ENCODE peak calls at places on chromosome 12, in seven cellular contexts. G is GM12891, F is gastrocnemius medialis, O is HepG2, T is ovary, Z is suprapubic skin, I is uterus. Y is an unnamed sample.

GRCh38 chr12:26523708-26524150 is 309.3 kb downstream of the ITPR2 start:
- DNase-seq in O (no peak), F (peak), T (peak), G (no peak), I (peak), Z (peak), Y (peak)

GRCh38 chr12:65596514-65597010 is 227.7 kb upstream of the HMGA2 start:
- DNase-seq in Z (no peak), O (no peak), F (no peak), T (no peak), G (no peak), I (no peak), Y (no peak)

GRCh38 chr12:130192667-130193345 is 30.5 kb downstream of the FZD10 start:
- DNase-seq in O (peak), G (no peak), F (no peak), T (no peak), I (no peak), Z (no peak), Y (no peak)

GRCh38 chr12:126493366-126494108 is 1428.3 kb downstream of the AACS start:
- DNase-seq in O (no peak), F (no peak), Z (no peak), T (no peak), G (no peak), I (no peak), Y (no peak)

GRCh38 chr12:127145929-127146789 is 1120.8 kb upstream of the TMEM132C start:
- DNase-seq in T (peak), I (peak), Z (peak), F (peak), G (no peak), O (no peak), Y (peak)

GRCh38 chr12:3200032-3200617 is 122.9 kb downstream of the TSPAN9 start:
- DNase-seq in O (no peak), I (peak), T (peak), G (no peak), F (peak), Z (no peak), Y (no peak)

GRCh38 chr12:103814436-103814835 is 26.6 kb downstream of the NT5DC3 start:
- DNase-seq in I (no peak), O (no peak), G (no peak), T (no peak), F (no peak), Z (no peak), Y (no peak)

GRCh38 chr12:6276936-6277615 is 33.4 kb upstream of the PLEKHG6 start:
- DNase-seq in O (no peak), I (no peak), Z (no peak), G (no peak), T (no peak), F (no peak), Y (no peak)

GRCh38 chr12:92010368-92010767 is 135.3 kb downstream of the BTG1 start:
- DNase-seq in T (no peak), G (no peak), O (no peak), I (no peak), Z (no peak), F (no peak), Y (no peak)

GRCh38 chr12:69341328-69341727 is 6.9 kb upstream of the LYZ start:
- DNase-seq in O (no peak), Z (no peak), T (no peak), I (no peak), F (no peak), G (no peak), Y (no peak)

GRCh38 chr12:33671676-33672075 is 232.1 kb upstream of the SYT10 start:
- DNase-seq in O (no peak), Z (no peak), F (no peak), G (no peak), I (no peak), T (no peak), Y (no peak)

GRCh38 chr12:10617868-10618267 is 4.5 kb upstream of the MAGOHB start:
- DNase-seq in F (no peak), G (no peak), T (no peak), Z (no peak), I (no peak), O (no peak), Y (no peak)

GRCh38 chr12:113831016-113831415 is 135.1 kb downstream of the RBM19 start:
- DNase-seq in O (no peak), T (no peak), Z (no peak), I (no peak), G (no peak), F (no peak), Y (no peak)

GRCh38 chr12:131209082-131210070 is 255.7 kb downstream of the ADGRD1 start:
- DNase-seq in G (no peak), I (no peak), F (no peak), Z (no peak), T (no peak), O (no peak), Y (no peak)

GRCh38 chr12:131211279-131211938 is 257.7 kb downstream of the ADGRD1 start:
- DNase-seq in O (no peak), T (no peak), F (no peak), Z (peak), G (no peak), I (no peak), Y (no peak)

GRCh38 chr12:131213896-131214442 is 260.3 kb downstream of the ADGRD1 start:
- DNase-seq in F (no peak), G (no peak), O (no peak), Z (no peak), T (no peak), I (no peak), Y (no peak)

GRCh38 chr12:131208425-131208824 is 254.7 kb downstream of the ADGRD1 start:
- DNase-seq in I (no peak), T (no peak), G (no peak), Z (no peak), O (no peak), F (no peak), Y (no peak)

GRCh38 chr12:131210506-131211278 is 257.0 kb downstream of the ADGRD1 start:
- DNase-seq in Z (peak), F (no peak), O (no peak), I (no peak), G (no peak), T (no peak), Y (no peak)
- TF ChIP-seq POLR2A in Z (no peak), F (no peak), O (no peak), I (no peak), G (no peak), T (no peak), Y (no peak)

GRCh38 chr12:96263449-96263902 is 69.3 kb downstream of the ELK3 start:
- DNase-seq in F (no peak), O (peak), I (no peak), T (no peak), Z (no peak), G (no peak), Y (no peak)
- TF ChIP-seq POLR2A in F (no peak), O (no peak), I (no peak), T (no peak), Z (no peak), G (no peak), Y (no peak)

GRCh38 chr12:93404961-93405849 is 27.5 kb downstream of the NUDT4 start:
- DNase-seq in T (no peak), F (no peak), G (no peak), O (no peak), Z (no peak), I (no peak), Y (no peak)

GRCh38 chr12:93402333-93403311 is 24.9 kb downstream of the NUDT4 start:
- DNase-seq in I (no peak), O (no peak), Z (no peak), F (no peak), T (no peak), G (no peak), Y (no peak)

GRCh38 chr12:93407963-93408283 is 30.2 kb downstream of the NUDT4 start:
- DNase-seq in G (no peak), O (no peak), Z (no peak), T (no peak), F (no peak), I (no peak), Y (no peak)

GRCh38 chr12:93407283-93407962 is 29.7 kb downstream of the NUDT4 start:
- DNase-seq in G (no peak), F (no peak), T (no peak), Z (no peak), I (no peak), O (no peak), Y (no peak)

GRCh38 chr12:93403988-93404803 is 26.5 kb downstream of the NUDT4 start:
- DNase-seq in T (no peak), I (no peak), G (no peak), Z (no peak), F (no peak), O (no peak), Y (no peak)
- TF ChIP-seq POLR2A in T (no peak), I (no peak), G (peak), Z (no peak), F (no peak), O (no peak), Y (no peak)

GRCh38 chr12:106954462-106955376 is 988 bp upstream of the TMEM263 start:
- DNase-seq in G (no peak), Z (peak), I (peak), O (no peak), F (peak), T (peak), Y (peak)

GRCh38 chr12:106953352-106954260 is 2.1 kb upstream of the TMEM263 start:
- DNase-seq in O (no peak), I (no peak), G (no peak), F (no peak), Z (no peak), T (no peak), Y (no peak)

GRCh38 chr12:106956048-106956935 is 585 bp downstream of the TMEM263 start:
- DNase-seq in F (peak), O (peak), I (peak), G (peak), T (peak), Z (peak), Y (peak)

GRCh38 chr12:106957617-106958016 is 1.9 kb downstream of the TMEM263 start:
- DNase-seq in O (no peak), T (no peak), Z (no peak), G (no peak), F (no peak), I (no peak), Y (no peak)

DNA sequence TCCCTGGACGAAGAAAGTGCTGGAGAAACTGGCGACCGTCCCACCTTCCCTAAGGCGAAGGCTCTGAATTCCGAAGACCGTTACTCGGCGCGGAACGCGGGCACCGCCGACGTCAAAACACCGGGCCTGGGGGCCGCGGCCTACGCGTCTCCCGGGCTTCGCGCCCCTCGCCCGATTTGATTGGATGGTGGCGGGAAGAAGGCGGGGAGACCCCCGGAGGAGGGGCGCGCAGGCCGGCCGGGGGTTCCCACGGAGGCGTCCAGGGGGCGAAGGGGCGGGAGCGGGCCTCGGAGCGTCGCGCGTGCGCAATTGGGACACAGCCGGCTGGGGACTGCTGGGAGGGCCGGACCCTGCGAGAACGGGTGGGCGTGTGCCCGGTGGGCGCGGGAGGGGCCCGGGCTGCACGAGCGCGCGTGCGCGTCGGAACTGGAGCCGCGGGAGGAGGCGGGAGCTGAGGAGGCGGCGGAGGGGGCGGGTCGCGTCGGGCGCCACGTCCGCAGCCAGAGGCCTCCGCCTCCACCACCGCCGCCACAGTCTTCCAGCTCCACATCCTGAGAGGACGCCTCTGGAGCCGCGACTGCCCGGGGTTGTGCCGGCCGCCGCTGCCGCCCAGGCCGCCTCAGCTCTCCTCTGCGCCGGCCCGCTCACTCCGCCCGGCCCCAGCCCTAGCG is at the start of gene TMEM263:
- DNase-seq in G (peak), O (peak), F (peak), Z (peak), T (peak), I (peak), Y (peak)
- TF ChIP-seq POLR2A in G (peak), O (peak), F (peak), Z (peak), T (peak), I (peak), Y (peak)

DNA sequence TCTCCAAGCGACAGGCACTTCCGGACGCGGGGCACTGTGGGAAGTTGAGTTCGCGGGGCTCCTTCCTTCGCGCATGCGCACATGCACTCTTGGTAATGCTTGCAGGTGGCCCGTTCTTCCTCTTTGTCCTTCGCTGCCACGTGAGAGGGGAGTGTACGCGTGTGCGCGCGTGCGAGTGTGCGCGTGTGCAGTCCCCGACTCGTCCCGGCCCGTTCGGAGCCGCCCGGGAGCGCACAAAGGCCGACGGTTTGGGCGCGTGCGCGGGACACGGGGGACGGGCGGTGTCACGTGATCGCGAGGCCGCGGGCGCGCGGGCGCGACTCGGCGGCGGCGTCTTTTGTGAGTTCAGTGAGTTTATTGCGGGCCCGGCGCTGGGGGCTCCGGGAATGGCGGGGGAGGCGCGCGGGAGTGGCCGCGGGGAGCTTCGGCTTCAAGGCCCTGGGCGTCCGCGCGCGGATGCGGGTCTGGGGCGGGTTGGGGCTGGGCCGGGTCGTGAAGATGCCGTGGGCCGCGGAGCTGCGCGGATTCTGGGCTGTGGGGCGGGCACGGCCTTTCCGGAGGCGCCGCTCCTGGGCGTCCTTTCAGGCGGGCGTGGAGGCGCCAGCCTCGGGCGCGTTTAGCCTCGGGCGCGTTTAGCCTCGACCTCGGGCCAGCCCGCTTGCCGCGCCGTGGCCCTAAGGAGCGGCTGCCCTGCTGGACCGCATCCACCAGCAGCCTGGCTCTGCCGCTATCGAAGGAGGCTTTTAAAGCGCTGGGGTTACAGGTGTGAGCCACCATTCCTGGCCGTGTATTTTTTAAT is at the start of gene ZNF84:
- DNase-seq in Z (peak), T (peak), I (peak), F (peak), O (peak), G (peak), Y (peak)
- TF ChIP-seq POLR2A in Z (no peak), T (peak), I (peak), F (peak), O (peak), G (no peak), Y (peak)

GRCh38 chr12:916240-916639 is 33.3 kb downstream of the RAD52 start:
- DNase-seq in T (no peak), Z (no peak), G (no peak), I (no peak), F (no peak), O (no peak), Y (no peak)
- TF ChIP-seq POLR2A in T (no peak), Z (no peak), G (no peak), I (no peak), F (no peak), O (no peak), Y (no peak)

DNA sequence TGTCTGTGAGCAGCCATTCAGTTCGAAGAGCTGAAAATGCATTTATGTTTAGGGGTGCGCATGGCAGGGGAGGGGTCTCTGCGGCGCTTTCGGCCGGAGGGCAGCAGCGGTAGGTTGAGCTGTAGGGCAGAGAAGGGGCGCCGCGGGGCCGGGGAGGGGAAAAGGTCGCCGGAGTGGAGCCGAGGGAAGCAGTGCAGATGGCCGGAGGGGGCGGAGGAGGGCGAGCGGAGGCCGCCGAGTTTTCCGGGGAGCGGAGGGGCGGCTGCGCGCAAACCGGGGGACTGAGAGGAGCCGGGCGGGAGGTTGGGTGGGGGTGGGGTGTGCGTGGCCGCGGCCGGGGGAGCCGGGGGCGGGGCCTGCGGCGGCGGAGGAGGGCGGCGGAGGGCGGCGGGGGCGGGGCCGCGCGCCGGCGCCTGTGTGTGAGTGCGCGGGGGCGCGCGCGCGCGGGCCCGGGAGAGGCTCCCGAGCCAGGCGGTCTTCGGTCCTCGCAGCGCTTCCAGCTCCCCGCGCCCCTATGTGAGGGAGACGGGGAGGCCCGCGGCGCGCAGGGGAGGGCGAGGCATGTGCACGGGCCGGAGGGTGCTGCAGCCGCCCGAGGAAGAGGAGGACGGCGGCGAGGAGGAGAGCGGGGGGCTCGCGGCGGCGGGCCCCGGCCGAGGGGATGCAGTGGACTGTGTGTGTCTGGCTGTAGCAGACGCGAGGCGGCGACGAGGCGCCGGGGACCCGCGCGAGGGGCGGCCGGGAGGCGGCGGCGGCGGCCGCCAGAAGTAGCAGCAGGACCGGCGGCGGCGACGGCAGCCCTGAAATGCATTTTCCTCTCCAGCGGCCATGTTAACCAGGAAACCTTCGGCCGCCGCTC is at the start of gene DYRK2:
- DNase-seq in F (peak), O (peak), I (peak), T (peak), Z (peak), G (peak), Y (peak)
- TF ChIP-seq POLR2A in F (peak), O (peak), I (peak), T (peak), Z (peak), G (peak), Y (peak)

Y was measured in tibial nerve.